ENCODE peak calls at places on chromosomes 11 and 22, in nine cellular contexts. C is AG09319; J is choroid plexus epithelial cell; Y is heart left ventricle; G is HFF-Myc; K is cardiac muscle cell; A is mucosa of descending colon; Q is activated CD8-positive, alpha-beta T cell treated with anti-CD3 and anti-CD28 coated beads for 36 hours; B is IMR-90. N is an unnamed sample.

GRCh38 chr22:30733081-30733680 is 38.5 kb downstream of the OSBP2 start:
- DNase-seq in A (no peak), B (peak), J (peak), Q (no peak), Y (no peak), G (no peak), C (no peak), K (no peak), N (no peak)

GRCh38 chr11:48129697-48130395 is 86.8 kb upstream of the OR4B1 start:
- DNase-seq in Q (no peak), A (no peak), B (no peak), Y (no peak), J (peak), K (no peak), C (no peak), G (no peak), N (no peak)

GRCh38 chr11:116505466-116506247 is 267.1 kb downstream of the BUD13 start:
- DNase-seq in G (no peak), C (no peak), B (no peak), K (no peak), J (no peak), A (no peak), Q (no peak), Y (no peak), N (no peak)

GRCh38 chr11:128315933-128316332 is 271.4 kb downstream of the ETS1 start:
- DNase-seq in J (no peak), C (no peak), A (no peak), Q (no peak), K (no peak), B (no peak), Y (no peak), G (no peak), N (no peak)

GRCh38 chr11:46254135-46254491 is 23.3 kb upstream of the CREB3L1 start:
- DNase-seq in J (no peak), A (peak), B (no peak), G (no peak), Q (no peak), K (no peak), Y (no peak), C (no peak), N (no peak)

GRCh38 chr11:96052921-96053631 is 129.2 kb upstream of the MTMR2 start:
- DNase-seq in Y (no peak), G (no peak), B (peak), K (no peak), C (no peak), J (peak), Q (no peak), A (no peak), N (no peak)

GRCh38 chr11:105553015-105553414 is 56.9 kb upstream of the GRIA4 start:
- DNase-seq in Q (no peak), G (peak), C (no peak), J (peak), A (no peak), Y (no peak), B (peak), K (no peak), N (no peak)

GRCh38 chr11:17352925-17353227 is 1.3 kb downstream of the NCR3LG1 start:
- DNase-seq in G (no peak), C (no peak), J (peak), B (peak), Y (peak), Q (peak), A (peak), K (peak), N (peak)

GRCh38 chr11:75536786-75537629 is 11.3 kb upstream of the GDPD5 start:
- DNase-seq in C (no peak), J (no peak), B (peak), Q (peak), G (no peak), Y (no peak), A (no peak), K (no peak), N (no peak)

GRCh38 chr11:66956689-66957290 is 1.4 kb downstream of the PC start:
- DNase-seq in G (peak), K (peak), J (peak), A (peak), C (no peak), Q (peak), B (peak), Y (peak), N (no peak)

GRCh38 chr11:68525930-68526329 is 65.4 kb downstream of the PPP6R3 start:
- DNase-seq in J (peak), B (peak), Q (no peak), Y (no peak), C (no peak), A (no peak), K (no peak), G (no peak), N (no peak)

GRCh38 chr11:120205596-120206161 is 5.2 kb upstream of the OAF start:
- DNase-seq in Q (no peak), J (peak), B (peak), K (no peak), A (no peak), G (no peak), Y (no peak), C (no peak), N (no peak)

GRCh38 chr11:113373981-113374560 is 13.5 kb upstream of the ANKK1 start:
- DNase-seq in J (no peak), B (no peak), K (no peak), Q (no peak), C (no peak), Y (no peak), A (no peak), G (no peak), N (no peak)

GRCh38 chr11:117437041-117437790 is 109.6 kb downstream of the CEP164 start:
- DNase-seq in B (no peak), C (no peak), K (no peak), G (no peak), A (no peak), J (no peak), Y (no peak), Q (no peak), N (no peak)

GRCh38 chr22:44538071-44538470 is 40.0 kb upstream of the RTL6 start:
- DNase-seq in K (no peak), C (no peak), J (peak), B (peak), Y (no peak), G (no peak), A (no peak), Q (no peak), N (no peak)

GRCh38 chr11:132054822-132055221 is 684.4 kb downstream of the NTM start:
- DNase-seq in G (peak), C (peak), Y (no peak), A (no peak), B (peak), K (no peak), Q (no peak), J (peak), N (no peak)

GRCh38 chr11:121650520-121651266 is 197.9 kb upstream of the SORL1-AS1 start:
- DNase-seq in K (no peak), C (no peak), Y (no peak), J (no peak), A (no peak), G (no peak), Q (peak), B (no peak), N (no peak)

GRCh38 chr22:49368221-49368975 is 459.3 kb downstream of the BRD1 start:
- DNase-seq in C (no peak), Q (no peak), B (no peak), K (no peak), G (no peak), Y (no peak), A (no peak), J (no peak), N (peak)

GRCh38 chr11:68993546-68993945 is 12.8 kb upstream of the MRGPRD start:
- DNase-seq in K (no peak), B (no peak), A (no peak), Q (no peak), Y (no peak), G (no peak), C (no peak), J (no peak), N (no peak)

GRCh38 chr11:36817336-36817965 is 219.4 kb upstream of the RAG2 start:
- DNase-seq in Q (peak), B (no peak), Y (no peak), J (no peak), C (no peak), G (no peak), A (no peak), K (no peak), N (no peak)

GRCh38 chr11:57316017-57316416 is 8.7 kb downstream of the TNKS1BP1 start:
- DNase-seq in A (no peak), C (no peak), Q (no peak), J (no peak), G (no peak), K (no peak), B (no peak), Y (no peak), N (no peak)

GRCh38 chr11:122659676-122660571 is 4.4 kb downstream of the UBASH3B start:
- DNase-seq in Y (no peak), B (no peak), Q (no peak), A (no peak), J (no peak), K (peak), G (no peak), C (no peak), N (no peak)

GRCh38 chr11:199782-200181 is 6.9 kb downstream of the SCGB1C1 start:
- DNase-seq in Q (no peak), A (no peak), C (no peak), J (no peak), Y (no peak), G (no peak), K (no peak), B (no peak), N (no peak)

GRCh38 chr11:64649304-64649703 is 58.3 kb downstream of the SLC22A12 start:
- DNase-seq in B (no peak), Q (peak), K (peak), A (no peak), J (peak), C (no peak), Y (no peak), G (no peak), N (peak)

GRCh38 chr11:77146261-77147035 is 18.4 kb downstream of the MYO7A start:
- DNase-seq in Q (no peak), Y (no peak), B (no peak), K (no peak), A (no peak), C (no peak), J (no peak), G (no peak), N (no peak)

GRCh38 chr11:62394825-62395538 is 23.9 kb upstream of the SCGB1A1 start:
- DNase-seq in C (peak), A (peak), G (peak), B (peak), Y (peak), Q (peak), J (peak), K (peak), N (peak)

GRCh38 chr11:62392506-62392905 is 26.3 kb upstream of the SCGB1A1 start:
- DNase-seq in K (no peak), Y (no peak), A (no peak), C (no peak), B (no peak), G (no peak), J (no peak), Q (no peak), N (no peak)

GRCh38 chr11:62393735-62394134 is 25.1 kb upstream of the SCGB1A1 start:
- DNase-seq in G (no peak), J (no peak), Q (no peak), B (no peak), C (no peak), A (no peak), Y (no peak), K (no peak), N (no peak)

GRCh38 chr11:62391642-62392425 is 27.0 kb upstream of the SCGB1A1 start:
- DNase-seq in B (no peak), G (no peak), J (no peak), Y (no peak), C (no peak), A (no peak), Q (no peak), K (no peak), N (no peak)

GRCh38 chr11:62392944-62393628 is 25.7 kb upstream of the SCGB1A1 start:
- DNase-seq in K (no peak), A (no peak), C (no peak), B (no peak), G (no peak), Y (no peak), Q (peak), J (no peak), N (no peak)
- TF ChIP-seq CTCF in K (no peak), A (no peak), C (no peak), B (no peak), G (no peak), Y (no peak), Q (peak), J (peak), N (no peak)

DNA sequence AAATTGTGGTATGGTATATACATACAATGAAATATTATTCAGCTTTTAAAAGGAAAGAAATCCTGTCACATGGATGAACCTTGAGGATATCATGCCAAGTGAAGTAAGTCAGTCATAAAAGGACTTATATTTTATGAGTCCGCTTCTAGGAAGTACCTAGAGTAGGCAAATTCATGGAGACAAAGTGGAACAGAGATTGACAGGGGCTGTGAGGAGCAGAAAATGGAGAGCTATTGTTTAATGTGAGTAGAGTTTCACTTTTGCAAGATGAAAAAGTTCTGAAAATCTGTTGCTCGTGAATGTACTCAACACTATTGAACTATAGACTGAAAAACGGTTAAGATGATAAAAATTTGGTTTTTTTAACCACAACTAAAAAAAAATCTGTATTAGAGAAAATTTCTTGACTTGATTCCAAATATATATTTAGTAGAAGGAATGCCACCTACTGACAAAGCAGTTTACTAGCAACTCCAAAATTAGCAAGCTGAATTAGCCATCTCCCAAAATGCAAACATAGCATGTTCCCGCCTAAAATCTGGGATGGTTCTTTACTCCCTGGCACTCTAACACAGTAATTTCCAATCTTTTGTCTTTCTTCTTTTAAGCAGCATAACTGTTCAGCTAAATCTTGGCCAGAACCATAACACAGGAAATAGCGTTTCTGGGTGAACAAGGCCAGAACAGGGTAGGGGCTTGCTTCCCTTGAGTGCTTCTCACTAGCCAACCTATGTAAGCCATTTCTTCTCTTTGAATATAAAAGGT is 1.5 kb downstream of the UFD1 start:
- DNase-seq in A (no peak), Y (no peak), Q (no peak), C (no peak), K (no peak), J (peak), B (peak), G (no peak), N (no peak)
- TF ChIP-seq CTCF in A (no peak), Y (no peak), Q (peak), C (peak), K (peak), J (peak), B (peak), G (peak), N (no peak)

GRCh38 chr11:65888163-65888814 is at the start of gene FIBP:
- DNase-seq in C (peak), J (peak), Q (peak), Y (peak), G (peak), B (peak), A (peak), K (peak), N (peak)
- TF ChIP-seq CTCF in C (peak), J (peak), Q (peak), Y (peak), G (peak), B (peak), A (peak), K (peak), N (peak)

DNA sequence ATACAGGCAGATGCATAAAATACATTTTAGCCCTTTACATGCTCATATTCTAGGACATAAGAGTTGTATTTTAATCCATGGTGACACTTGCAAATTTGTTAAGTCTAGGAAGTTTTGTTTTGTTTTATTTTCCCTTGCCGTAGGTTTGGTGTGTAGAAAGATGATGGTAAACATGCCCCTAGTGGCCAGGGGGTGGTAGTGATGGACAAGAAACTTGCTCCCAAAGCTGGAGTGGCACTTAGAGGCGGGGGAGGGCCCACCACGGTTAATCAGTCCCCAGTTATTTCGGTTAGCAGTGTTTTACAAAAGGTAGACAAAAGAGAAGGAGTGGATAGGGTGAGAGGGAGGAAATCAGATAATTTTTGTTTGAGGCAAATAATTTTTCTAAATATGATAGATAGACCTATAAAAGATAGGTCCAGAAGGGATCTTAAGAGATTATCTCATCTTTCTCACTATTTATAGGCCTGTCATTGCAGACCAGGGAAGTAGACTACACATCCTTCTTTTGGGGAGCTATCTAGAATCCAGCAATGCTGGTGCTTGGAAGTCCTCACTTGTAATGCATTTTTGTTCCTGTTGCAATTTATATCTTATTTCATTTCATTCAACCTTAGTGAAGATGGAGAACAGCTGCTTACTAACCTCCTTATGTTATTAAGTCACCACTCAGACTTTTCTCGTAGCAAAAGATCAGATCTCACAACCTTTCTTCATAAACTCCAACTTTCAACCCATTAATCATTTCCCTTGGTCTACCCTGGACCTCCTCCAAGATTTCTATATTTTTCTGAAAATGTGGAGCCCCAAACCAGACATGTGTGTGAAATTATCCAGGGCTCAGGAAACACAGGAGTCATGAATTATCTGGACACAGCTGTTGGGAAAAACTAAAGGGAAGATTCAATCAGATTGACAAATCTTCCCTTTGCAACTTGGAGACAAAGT is 5.9 kb upstream of the BDNF start:
- DNase-seq in Y (no peak), B (peak), G (no peak), J (peak), K (peak), Q (no peak), A (no peak), C (no peak), N (no peak)
- TF ChIP-seq CTCF in Y (peak), B (peak), G (peak), J (peak), K (peak), Q (peak), A (peak), C (peak), N (peak)

DNA sequence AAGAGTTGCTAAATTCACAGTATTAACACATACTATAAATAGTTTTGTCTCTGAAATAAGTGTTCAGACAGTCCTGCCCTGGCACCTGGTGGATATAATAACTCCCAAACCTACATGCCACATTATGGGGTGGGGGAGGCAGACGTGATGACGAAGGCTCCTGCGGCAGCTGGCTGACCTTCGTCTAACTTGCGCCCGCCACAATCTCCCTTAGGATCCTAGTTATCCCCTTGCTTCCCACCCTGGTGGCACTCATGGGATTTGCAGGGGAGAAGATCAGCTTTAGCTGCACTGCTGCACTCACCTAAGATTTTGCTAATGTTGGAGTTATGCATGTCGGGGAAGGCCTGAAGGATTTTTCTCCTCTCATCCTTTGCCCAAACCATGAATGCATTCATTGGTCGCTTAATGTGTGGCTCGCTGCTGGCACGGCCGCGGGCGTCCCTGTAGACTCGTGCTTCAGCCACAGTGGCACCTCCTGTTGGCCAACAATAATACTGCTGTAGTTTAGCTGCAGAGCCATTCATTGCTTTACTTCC is 367.6 kb downstream of the SOX6 start:
- DNase-seq in J (peak), Q (no peak), G (no peak), A (no peak), B (no peak), C (no peak), K (peak), Y (no peak), N (peak)
- TF ChIP-seq CTCF in J (peak), Q (no peak), G (peak), A (no peak), B (no peak), C (no peak), K (peak), Y (peak), N (peak)

GRCh38 chr11:102770191-102770590 is 10.2 kb downstream of the MMP10 start:
- DNase-seq in G (no peak), Y (no peak), A (no peak), J (no peak), Q (no peak), B (no peak), K (no peak), C (no peak), N (no peak)
- TF ChIP-seq CTCF in G (no peak), Y (no peak), A (no peak), J (no peak), Q (no peak), B (no peak), K (no peak), C (no peak), N (no peak)

GRCh38 chr11:111977141-111978027 is 40.2 kb downstream of the DIXDC1 start:
- DNase-seq in C (no peak), J (peak), G (no peak), Q (peak), Y (peak), B (no peak), K (peak), A (peak), N (peak)

GRCh38 chr11:111974451-111974850 is 37.3 kb downstream of the DIXDC1 start:
- DNase-seq in G (no peak), Y (no peak), C (no peak), Q (no peak), B (no peak), A (no peak), K (no peak), J (peak), N (no peak)

GRCh38 chr11:111976614-111977140 is 39.5 kb downstream of the DIXDC1 start:
- DNase-seq in G (no peak), J (peak), A (no peak), Y (no peak), Q (no peak), C (no peak), K (peak), B (no peak), N (no peak)

GRCh38 chr11:111976119-111976518 is 39.0 kb downstream of the DIXDC1 start:
- DNase-seq in J (no peak), C (no peak), B (no peak), Y (no peak), K (no peak), Q (no peak), G (no peak), A (no peak), N (no peak)

DNA sequence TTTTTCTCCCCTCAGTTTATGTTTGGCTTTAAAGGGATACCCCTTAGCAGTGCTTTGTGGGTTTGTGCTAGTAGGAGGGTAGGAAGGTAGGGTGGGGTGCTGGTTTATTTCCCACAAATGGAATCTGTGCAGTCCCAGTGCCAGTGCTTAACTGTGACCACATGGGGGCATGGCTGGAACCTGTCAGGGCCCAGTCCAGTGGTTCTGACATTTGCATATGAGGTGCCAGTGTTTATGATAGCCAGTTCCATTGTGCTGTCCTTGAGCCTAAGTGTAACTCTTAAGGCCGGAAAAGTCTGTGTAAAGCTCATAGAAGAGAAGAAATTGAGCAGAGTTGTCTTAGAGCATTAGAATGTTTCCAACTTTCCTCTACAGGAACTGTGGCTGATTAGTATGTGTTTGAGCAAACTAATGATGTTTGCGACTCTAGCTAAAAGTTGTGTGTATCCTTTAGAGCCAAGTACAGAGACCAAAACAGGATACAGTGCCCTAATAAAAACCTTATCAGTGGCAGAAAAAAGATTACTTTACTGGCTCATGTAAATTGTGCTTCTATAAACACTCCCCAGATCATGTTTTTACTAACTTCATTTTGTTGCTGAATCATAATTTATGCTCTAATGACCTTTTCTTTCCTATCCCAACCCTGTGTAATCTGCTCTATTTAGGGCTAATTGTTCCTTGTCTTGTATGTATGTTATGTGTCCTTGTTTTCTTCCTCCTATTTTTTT is 38.1 kb downstream of the DIXDC1 start:
- DNase-seq in G (no peak), A (no peak), K (no peak), Q (no peak), B (no peak), Y (no peak), J (no peak), C (no peak), N (no peak)
- TF ChIP-seq CTCF in G (peak), A (no peak), K (no peak), Q (no peak), B (peak), Y (peak), J (peak), C (peak), N (no peak)